ENCODE peak calls at places on chromosomes 16 and 17, in four cellular contexts. J is HL-60, W is endothelial cell, X is cardiac muscle cell. Y is an unnamed sample.

GRCh38 chr17:36739208-36739607 is 137.8 kb downstream of the MRM1 start:
- DNase-seq in W (no peak), J (no peak), X (no peak), Y (no peak)

GRCh38 chr17:1423456-1424135 is 23.6 kb upstream of the YWHAE start:
- DNase-seq in W (no peak), X (no peak), J (no peak), Y (no peak)

GRCh38 chr16:11310997-11311561 is 29.9 kb upstream of the PRM1 start:
- DNase-seq in J (peak; percentile 77), W (peak; percentile 18), X (no peak), Y (no peak)

GRCh38 chr16:10834766-10835165 is 16.2 kb upstream of the TVP23A start:
- DNase-seq in J (no peak), W (no peak), X (no peak), Y (no peak)

GRCh38 chr16:79253100-79253631 is 347.4 kb downstream of the MAF start:
- DNase-seq in W (no peak), X (no peak), J (no peak), Y (no peak)

GRCh38 chr16:19785081-19785480 is 67.0 kb downstream of the IQCK start:
- DNase-seq in X (no peak), J (no peak), W (no peak), Y (no peak)

GRCh38 chr16:49464877-49465504 is 91.4 kb downstream of the C16orf78 start:
- DNase-seq in W (peak; percentile 33), X (no peak), J (no peak), Y (peak; percentile 63)

GRCh38 chr16:80503144-80503543 is 37.6 kb upstream of the DYNLRB2 start:
- DNase-seq in J (no peak), W (no peak), X (no peak), Y (no peak)

GRCh38 chr16:88691129-88691813 is 5.0 kb upstream of the SNAI3 start:
- DNase-seq in J (no peak), W (no peak), X (no peak), Y (no peak)

GRCh38 chr17:55843785-55844184 is 92.9 kb downstream of the PCTP start:
- DNase-seq in X (no peak), W (no peak), J (no peak), Y (no peak)

GRCh38 chr17:79803997-79804855 is 7.3 kb upstream of the CBX8 start:
- DNase-seq in X (no peak), W (no peak), J (peak; percentile 61), Y (peak; percentile 63)

GRCh38 chr17:57121308-57122042 is 36.4 kb downstream of the AKAP1 start:
- DNase-seq in J (peak; percentile 31), W (peak; percentile 68), X (peak; percentile 56), Y (peak; percentile 66)

GRCh38 chr17:8724451-8724850 is 20.2 kb downstream of the CCDC42 start:
- DNase-seq in J (no peak), X (no peak), W (no peak), Y (no peak)

GRCh38 chr16:55021595-55022475 is 91.2 kb downstream of the IRX5 start:
- DNase-seq in J (no peak), W (peak; percentile 26), X (peak; percentile 65), Y (no peak)

GRCh38 chr16:67529639-67530012 is 997 bp downstream of the RIPOR1 start:
- DNase-seq in W (no peak), X (peak; percentile 31), J (no peak), Y (no peak)

GRCh38 chr17:7260601-7261376 is 1.5 kb downstream of the CLDN7 start:
- DNase-seq in W (peak; percentile 31), X (no peak), J (no peak), Y (peak; percentile 56)

GRCh38 chr16:19375561-19376158 is 42.0 kb upstream of the TMC5 start:
- DNase-seq in X (peak; percentile 71), J (no peak), W (peak; percentile 52), Y (peak; percentile 53)

GRCh38 chr17:38917259-38917658 is 8.2 kb upstream of the LASP1NB start:
- DNase-seq in X (no peak), W (no peak), J (no peak), Y (no peak)

GRCh38 chr16:81973737-81974136 is 37.5 kb downstream of the SDR42E1 start:
- DNase-seq in X (no peak), W (no peak), J (no peak), Y (no peak)

GRCh38 chr16:2673066-2673999 is 9.0 kb upstream of the KCTD5 start:
- DNase-seq in X (peak; percentile 98), J (peak; percentile 95), W (peak; percentile 96), Y (peak; percentile 94)

GRCh38 chr16:29775742-29776408 is 2.2 kb upstream of the ZG16 start:
- DNase-seq in W (no peak), X (peak; percentile 57), J (no peak), Y (no peak)

GRCh38 chr17:37608369-37609169 is 649 bp downstream of the SYNRG start:
- DNase-seq in X (peak; percentile 38), J (peak; percentile 23), W (peak; percentile 64), Y (no peak)

GRCh38 chr16:79713609-79714309 is 113.2 kb upstream of the MAF start:
- DNase-seq in X (no peak), J (no peak), W (no peak), Y (no peak)

GRCh38 chr17:40564195-40564882 is 933 bp downstream of the CCR7 start:
- DNase-seq in J (no peak), W (no peak), X (no peak), Y (no peak)

GRCh38 chr17:2852211-2852610 is 56.0 kb downstream of the RAP1GAP2 start:
- DNase-seq in W (no peak), X (no peak), J (no peak), Y (no peak)

GRCh38 chr16:84741351-84741791 is 41.6 kb downstream of the USP10 start:
- DNase-seq in X (peak; percentile 43), W (no peak), J (peak; percentile 32), Y (no peak)

GRCh38 chr17:36978810-36979584 is 30.2 kb downstream of the AATF start:
- DNase-seq in X (peak; percentile 19), J (no peak), W (no peak), Y (no peak)

GRCh38 chr17:8862213-8863056 is 5.0 kb downstream of the PIK3R6 start:
- DNase-seq in W (no peak), J (no peak), X (no peak), Y (no peak)

GRCh38 chr17:57135748-57136342 is 50.8 kb downstream of the AKAP1 start:
- DNase-seq in J (peak; percentile 32), W (peak; percentile 19), X (no peak), Y (no peak)

GRCh38 chr16:67158637-67159600 is 790 bp downstream of the TRADD start:
- DNase-seq in W (no peak), J (no peak), X (peak; percentile 34), Y (no peak)

GRCh38 chr17:72397223-72397667 is 276.4 kb downstream of the SOX9 start:
- DNase-seq in W (no peak), X (no peak), J (no peak), Y (no peak)

GRCh38 chr16:3950343-3951193 is 70.1 kb upstream of the CREBBP start:
- DNase-seq in J (no peak), X (peak; percentile 99), W (no peak), Y (no peak)

GRCh38 chr16:61831351-61831933 is 204.8 kb downstream of the CDH8 start:
- DNase-seq in X (no peak), W (no peak), J (no peak), Y (no peak)

GRCh38 chr17:72407336-72408121 is 286.7 kb downstream of the SOX9 start:
- DNase-seq in W (no peak), J (no peak), X (peak; percentile 93), Y (peak; percentile 17)

GRCh38 chr16:65540913-65541312 is 419.1 kb upstream of the CDH11 start:
- DNase-seq in W (no peak), J (no peak), X (no peak), Y (no peak)

GRCh38 chr16:68237243-68238028 is 1.5 kb upstream of the ESRP2 start:
- DNase-seq in W (peak; percentile 98), J (peak; percentile 95), X (peak; percentile 99), Y (peak; percentile 98)

GRCh38 chr17:61662771-61663170 is 71.8 kb upstream of the NACA2 start:
- DNase-seq in W (no peak), X (no peak), J (no peak), Y (no peak)

GRCh38 chr16:85611205-85611454 is 2.0 kb upstream of the GSE1 start:
- DNase-seq in J (no peak), X (peak; percentile 20), W (no peak), Y (peak; percentile 73)

GRCh38 chr17:78534492-78535284 is 42.5 kb downstream of the DNAH17 start:
- DNase-seq in X (no peak), W (no peak), J (no peak), Y (no peak)

GRCh38 chr16:73217654-73218053 is 169.7 kb upstream of the ZFHX3 start:
- DNase-seq in W (no peak), X (no peak), J (no peak), Y (no peak)
- TF ChIP-seq CTCF in W (peak; percentile 68), X (peak; percentile 23), J (no peak), Y (peak; percentile 22)

GRCh38 chr17:75289122-75289831 is at the start of gene SLC25A19:
- DNase-seq in X (peak; percentile 99), W (peak; percentile 94), J (peak; percentile 99), Y (peak; percentile 96)
- TF ChIP-seq CTCF in X (no peak), W (peak; percentile 34), J (no peak), Y (no peak)

DNA sequence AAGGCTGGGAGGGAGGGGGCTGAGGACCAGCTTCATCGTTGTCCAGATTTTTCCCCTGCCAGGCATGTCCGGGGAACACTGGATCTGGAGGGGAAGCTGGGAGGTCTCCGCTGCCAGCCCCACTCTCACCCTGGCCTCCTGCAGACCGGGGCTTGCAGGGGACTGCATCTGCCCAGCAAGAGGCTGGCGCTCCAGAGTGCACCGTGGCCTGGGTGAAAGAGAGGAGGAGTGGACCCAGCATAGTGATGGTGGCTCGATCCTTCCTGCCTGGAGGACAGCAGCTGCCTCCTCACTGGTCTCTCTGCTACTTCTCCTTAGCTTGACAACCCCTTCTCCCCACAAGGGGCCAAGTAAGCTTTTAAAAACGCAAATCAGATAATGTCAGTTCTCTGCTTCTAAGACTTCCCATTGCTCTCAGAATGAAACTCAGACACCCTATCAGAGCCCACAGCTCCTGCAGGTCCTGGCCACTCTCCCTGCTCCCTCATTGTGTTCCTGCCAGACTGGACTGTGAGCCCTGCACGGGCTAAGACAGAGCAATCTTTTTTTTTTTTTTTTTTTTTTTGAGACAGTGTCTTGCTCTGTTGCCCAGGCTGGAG is 15.0 kb downstream of the CPNE2 start:
- DNase-seq in W (no peak), X (peak; percentile 10), J (no peak), Y (no peak)
- TF ChIP-seq CTCF in W (no peak), X (no peak), J (no peak), Y (no peak)

DNA sequence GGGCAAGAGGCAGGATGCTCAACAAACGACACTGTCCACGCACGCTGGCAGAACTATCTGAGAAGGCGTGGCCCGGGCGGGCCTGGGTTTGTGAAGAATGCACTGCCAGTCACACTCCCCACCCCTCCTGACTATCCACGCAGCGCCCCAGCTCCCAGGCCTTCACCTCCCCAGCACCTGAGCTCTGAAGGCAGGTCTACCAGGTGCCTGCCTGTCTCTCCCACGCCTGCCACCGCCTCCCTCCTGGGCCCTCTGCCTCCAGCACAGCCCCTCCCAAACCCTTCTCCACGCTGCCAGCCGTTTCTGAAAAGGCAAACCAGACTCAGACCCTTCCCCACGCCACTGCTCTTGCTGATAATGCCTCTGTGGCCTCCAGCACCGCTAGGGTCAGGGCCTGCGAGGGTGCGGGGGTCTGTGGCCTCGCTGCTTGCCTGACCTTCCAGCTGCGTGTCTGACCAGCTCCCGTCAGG is 11.6 kb downstream of the MYBBP1A start:
- DNase-seq in J (no peak), W (peak; percentile 12), X (no peak), Y (no peak)
- TF ChIP-seq CTCF in J (no peak), W (no peak), X (no peak), Y (no peak)

GRCh38 chr17:14688134-14688533 is 387.3 kb downstream of the HS3ST3B1 start:
- DNase-seq in X (no peak), W (no peak), J (no peak), Y (no peak)
- TF ChIP-seq CTCF in X (peak; percentile 9), W (peak; percentile 16), J (no peak), Y (no peak)

GRCh38 chr16:1073566-1074378 is 1.2 kb downstream of the SSTR5 start:
- DNase-seq in W (no peak), X (no peak), J (no peak), Y (no peak)
- TF ChIP-seq CTCF in W (peak; percentile 42), X (no peak), J (no peak), Y (peak; percentile 41)

Y was measured in nephron progenitor cell.